ENCODE peak calls at places on chromosomes 7 and 10, in eight cellular contexts. W is A549, C is hepatocyte, M is HCT116, B is mesendoderm, P is body of pancreas, O is left ventricle myocardium inferior, Q is adrenal gland. A is an unnamed sample.

GRCh38 chr10:48551796-48552591 is 52.9 kb downstream of the ARHGAP22 start:
- DNase-seq in P (peak), B (peak), O (peak), W (peak), M (peak), C (peak), Q (peak), A (peak)

GRCh38 chr10:97406064-97406463 is 4.9 kb upstream of the RRP12 start:
- DNase-seq in O (no peak), B (no peak), Q (no peak), M (no peak), W (no peak), P (no peak), C (no peak), A (no peak)

GRCh38 chr7:151978616-151979015 is 22.4 kb downstream of the GALNTL5 start:
- DNase-seq in W (no peak), C (no peak), O (no peak), B (no peak), Q (no peak), M (no peak), P (no peak), A (no peak)

GRCh38 chr7:105656922-105657521 is 75.7 kb upstream of the EFCAB10 start:
- DNase-seq in Q (peak), P (peak), M (peak), B (peak), C (no peak), W (peak), O (no peak), A (peak)

GRCh38 chr7:153061913-153062528 is 302.5 kb downstream of the ACTR3B start:
- DNase-seq in B (peak), W (no peak), Q (no peak), M (no peak), P (no peak), C (peak), O (no peak), A (no peak)

GRCh38 chr7:12314199-12314598 is 89.5 kb downstream of the VWDE start:
- DNase-seq in M (no peak), B (no peak), Q (no peak), C (no peak), W (no peak), O (no peak), P (no peak), A (no peak)

GRCh38 chr7:36604801-36605200 is 119.5 kb downstream of the AOAH start:
- DNase-seq in O (no peak), B (no peak), Q (no peak), C (peak), W (no peak), M (no peak), P (no peak), A (no peak)

GRCh38 chr7:87369216-87369615 is 23.8 kb downstream of the CROT start:
- DNase-seq in M (no peak), O (no peak), P (no peak), W (no peak), C (no peak), B (no peak), Q (no peak), A (no peak)

GRCh38 chr10:104582966-104583365 is 58.1 kb upstream of the SORCS3 start:
- DNase-seq in W (no peak), P (no peak), Q (no peak), B (no peak), O (no peak), C (no peak), M (no peak), A (no peak)

GRCh38 chr7:130987092-130987491 is 253.1 kb upstream of the KLF14 start:
- DNase-seq in O (no peak), C (no peak), W (no peak), B (peak), Q (no peak), M (no peak), P (no peak), A (no peak)

GRCh38 chr7:47253650-47254080 is 328.2 kb downstream of the TNS3 start:
- DNase-seq in Q (peak), C (peak), P (peak), W (peak), O (peak), B (peak), M (peak), A (peak)

GRCh38 chr7:106094780-106095179 is 17.3 kb downstream of the SYPL1 start:
- DNase-seq in P (no peak), C (no peak), M (no peak), Q (no peak), O (no peak), W (no peak), B (no peak), A (no peak)

DNA sequence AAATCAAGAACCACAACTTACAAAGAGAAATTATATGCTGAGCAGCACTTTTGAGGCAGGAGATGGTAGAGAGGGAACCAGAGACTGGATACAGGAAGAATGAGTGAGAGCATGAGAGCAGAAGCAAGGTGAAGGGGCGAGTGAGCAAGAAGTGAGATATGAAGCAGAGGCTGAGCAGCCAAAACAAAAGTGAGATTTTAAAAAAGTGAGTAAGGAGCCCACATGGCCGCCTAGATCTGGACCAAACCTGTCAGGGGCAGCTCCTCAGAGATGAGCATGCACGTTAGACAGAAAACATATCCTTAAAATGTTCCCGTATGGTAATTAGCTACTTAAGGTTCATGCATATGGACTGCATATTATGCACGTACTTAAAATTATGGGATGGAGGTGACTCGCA is 22.4 kb downstream of the TMEM176A start:
- DNase-seq in W (no peak), M (no peak), C (no peak), O (no peak), B (no peak), Q (no peak), P (no peak), A (no peak)
- H3K27ac ChIP-seq in W (no peak), M (no peak), C (no peak), O (peak), B (no peak), Q (no peak), P (no peak), A (peak)

GRCh38 chr10:22597142-22597541 is 117.2 kb downstream of the PIP4K2A start:
- DNase-seq in Q (no peak), M (no peak), P (no peak), O (no peak), W (no peak), C (no peak), B (peak), A (no peak)
- H3K27ac ChIP-seq in Q (no peak), M (no peak), P (no peak), O (no peak), W (no peak), C (no peak), B (no peak), A (peak)

GRCh38 chr10:5622586-5622985 is 43.8 kb downstream of the ASB13 start:
- DNase-seq in P (no peak), W (no peak), B (no peak), M (no peak), C (no peak), O (no peak), Q (no peak), A (no peak)
- H3K27ac ChIP-seq in P (no peak), W (peak), B (no peak), M (no peak), C (peak), O (peak), Q (no peak), A (no peak)

GRCh38 chr10:44968887-44969400 is 9.3 kb downstream of the RASSF4 start:
- DNase-seq in M (no peak), P (no peak), W (no peak), B (no peak), C (no peak), Q (no peak), O (no peak), A (no peak)
- H3K27ac ChIP-seq in M (no peak), P (peak), W (no peak), B (no peak), C (no peak), Q (no peak), O (peak), A (no peak)

GRCh38 chr10:30058111-30058510 is 1.3 kb downstream of the JCAD start:
- DNase-seq in P (no peak), C (no peak), O (no peak), Q (no peak), M (no peak), W (no peak), B (no peak), A (no peak)

GRCh38 chr10:30058570-30059132 is 735 bp downstream of the JCAD start:
- DNase-seq in Q (no peak), P (no peak), B (no peak), C (peak), W (peak), O (no peak), M (no peak), A (peak)

GRCh38 chr10:30056767-30057355 is 2.5 kb downstream of the JCAD start:
- DNase-seq in O (no peak), Q (no peak), W (no peak), C (no peak), M (peak), B (peak), P (no peak), A (no peak)

GRCh38 chr10:30056281-30056680 is 3.1 kb downstream of the JCAD start:
- DNase-seq in P (no peak), C (no peak), W (no peak), Q (no peak), B (no peak), O (no peak), M (no peak), A (peak)

GRCh38 chr10:30057421-30057841 is 2.0 kb downstream of the JCAD start:
- DNase-seq in P (no peak), W (peak), C (no peak), M (peak), Q (no peak), B (peak), O (no peak), A (no peak)
- H3K27ac ChIP-seq in P (peak), W (peak), C (peak), M (peak), Q (no peak), B (peak), O (peak), A (peak)

DNA sequence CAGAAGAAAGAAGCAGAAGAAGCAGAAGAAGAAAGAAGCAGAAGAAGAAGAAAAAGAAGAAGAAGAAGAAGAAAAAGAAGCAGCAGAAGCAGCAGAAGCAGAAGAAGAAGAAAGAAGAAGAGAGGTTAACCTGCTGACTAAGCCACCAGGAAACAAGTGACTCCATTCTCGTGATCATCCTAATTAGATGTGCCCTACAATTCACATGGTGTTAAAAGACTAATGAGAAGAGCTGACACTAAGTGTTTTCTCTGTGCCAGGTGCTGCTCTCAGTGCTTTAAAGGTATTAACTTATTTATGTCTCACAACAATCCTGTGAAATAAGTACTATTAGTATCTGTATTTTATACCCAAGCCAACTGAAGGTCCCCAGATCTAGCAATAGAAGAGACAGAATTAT is 11.4 kb downstream of the CDNF start:
- DNase-seq in M (no peak), O (no peak), Q (no peak), C (no peak), W (no peak), P (no peak), B (no peak), A (no peak)
- H3K27ac ChIP-seq in M (no peak), O (no peak), Q (no peak), C (no peak), W (no peak), P (no peak), B (no peak), A (no peak)

DNA sequence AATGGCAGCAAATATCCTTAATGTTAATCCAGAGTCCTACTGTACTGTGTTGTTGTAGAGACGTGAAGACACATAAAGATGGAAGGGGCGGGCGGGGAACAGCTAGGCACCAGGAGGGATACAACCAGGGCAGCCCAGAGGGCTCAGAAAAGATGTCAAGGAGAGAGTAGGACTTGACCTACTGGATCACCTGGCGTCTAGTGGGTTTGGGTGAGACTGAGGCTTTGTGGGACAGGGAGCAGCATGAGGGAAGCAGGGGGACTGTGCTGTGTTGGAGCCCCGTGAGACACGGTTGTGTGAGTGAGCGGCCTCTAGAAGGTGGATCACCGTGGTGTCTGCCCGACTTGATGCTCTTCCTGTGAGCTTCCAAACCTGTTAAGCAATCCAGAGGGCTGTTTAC is 68.0 kb downstream of the PTPRE start:
- DNase-seq in P (no peak), O (no peak), B (no peak), M (no peak), W (no peak), C (no peak), Q (no peak), A (no peak)
- H3K27ac ChIP-seq in P (no peak), O (no peak), B (no peak), M (no peak), W (no peak), C (no peak), Q (no peak), A (no peak)

GRCh38 chr7:1567082-1567771 is 2.6 kb downstream of the PSMG3 start:
- DNase-seq in O (no peak), B (no peak), P (no peak), M (peak), W (no peak), C (no peak), Q (no peak), A (no peak)
- H3K27ac ChIP-seq in O (no peak), B (no peak), P (no peak), M (peak), W (peak), C (peak), Q (no peak), A (no peak)

GRCh38 chr10:72435570-72435969 is 80.9 kb upstream of the DNAJB12 start:
- DNase-seq in C (no peak), W (no peak), B (no peak), P (no peak), M (no peak), Q (no peak), O (no peak), A (no peak)

GRCh38 chr10:72425133-72425532 is 70.4 kb upstream of the DNAJB12 start:
- DNase-seq in B (no peak), M (no peak), Q (no peak), P (peak), O (no peak), C (peak), W (no peak), A (peak)

GRCh38 chr10:72424561-72424960 is 69.8 kb upstream of the DNAJB12 start:
- DNase-seq in W (no peak), Q (no peak), C (no peak), M (no peak), B (no peak), P (no peak), O (no peak), A (peak)

GRCh38 chr10:72426982-72427381 is 72.3 kb upstream of the DNAJB12 start:
- DNase-seq in B (peak), M (no peak), Q (no peak), C (no peak), W (no peak), P (no peak), O (peak), A (peak)

DNA sequence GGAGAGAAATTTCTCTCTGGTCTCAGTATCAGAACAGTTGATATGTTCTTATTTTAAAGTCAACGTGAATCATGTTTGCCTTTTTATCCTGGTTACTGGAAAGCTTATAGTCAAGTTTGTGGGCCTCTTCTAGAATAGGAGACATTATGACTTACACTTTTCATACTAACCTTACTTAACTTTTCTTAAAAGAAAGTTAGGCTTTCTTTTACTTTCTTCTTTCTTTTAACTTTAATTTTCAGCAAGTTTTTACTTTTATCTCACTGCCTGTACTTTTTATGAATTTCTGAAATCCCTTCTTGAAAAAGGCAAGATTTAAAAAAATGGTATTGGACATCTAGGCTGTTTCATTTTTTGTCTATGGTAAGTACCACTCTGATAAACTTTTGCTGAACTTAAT is 75.2 kb upstream of the DNAJB12 start:
- DNase-seq in B (no peak), Q (no peak), O (no peak), W (no peak), C (no peak), P (no peak), M (no peak), A (no peak)
- H3K27ac ChIP-seq in B (no peak), Q (no peak), O (no peak), W (no peak), C (no peak), P (no peak), M (no peak), A (no peak)

GRCh38 chr7:139647812-139648616 is 124.5 kb downstream of the CLEC2L start:
- DNase-seq in M (no peak), W (no peak), Q (no peak), O (no peak), B (peak), C (no peak), P (no peak), A (no peak)

GRCh38 chr7:139646566-139646965 is 123.1 kb downstream of the CLEC2L start:
- DNase-seq in M (no peak), P (no peak), W (no peak), O (no peak), Q (no peak), B (no peak), C (no peak), A (no peak)

GRCh38 chr7:139645572-139646523 is 122.4 kb downstream of the CLEC2L start:
- DNase-seq in O (peak), B (peak), W (peak), P (peak), C (peak), Q (peak), M (peak), A (peak)

GRCh38 chr7:139648617-139648932 is 125.1 kb downstream of the CLEC2L start:
- DNase-seq in B (peak), P (no peak), Q (no peak), C (no peak), M (no peak), W (no peak), O (no peak), A (no peak)

DNA sequence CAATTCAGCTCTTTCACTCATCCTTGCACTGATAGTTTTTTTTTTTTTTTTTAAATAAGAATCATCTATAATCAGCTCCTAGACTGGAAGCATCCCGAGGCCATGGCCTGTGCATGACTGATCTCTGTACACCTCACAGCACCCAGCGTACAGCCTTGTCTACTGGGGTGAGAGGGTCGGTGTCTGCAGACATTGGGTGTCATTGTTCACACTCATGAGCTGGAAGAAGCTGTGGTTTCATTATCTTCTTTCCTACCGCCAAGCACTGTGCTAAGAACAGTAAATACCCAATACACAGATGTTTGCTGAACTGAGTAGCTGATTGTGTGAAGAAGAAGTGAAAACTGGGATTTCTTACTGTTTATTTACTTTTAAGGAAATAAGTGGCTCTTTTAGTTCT is 123.6 kb downstream of the CLEC2L start:
- DNase-seq in P (no peak), Q (no peak), B (no peak), O (no peak), W (no peak), M (no peak), C (no peak), A (peak)
- H3K27ac ChIP-seq in P (peak), Q (no peak), B (no peak), O (peak), W (peak), M (no peak), C (no peak), A (no peak)

A was measured in cardiac muscle cell.